ENCODE peak calls at places on chromosomes 16 and 17, in four cellular contexts. One of them, this sample, is unnamed.

GRCh38 chr16:54080524-54081008 is 206.0 kb downstream of the IRX3 start:
- DNase-seq in NCI-H1417: no peak
- DNase-seq in ELF-1: no peak
- DNase-seq in Calu3: no peak
- DNase-seq in this sample: no peak

GRCh38 chr17:57125406-57125805 is 40.4 kb downstream of the AKAP1 start:
- DNase-seq in NCI-H1417: no peak
- DNase-seq in ELF-1: no peak
- DNase-seq in Calu3: no peak
- DNase-seq in this sample: no peak

GRCh38 chr17:55005520-55005919 is 37.0 kb downstream of the STXBP4 start:
- DNase-seq in NCI-H1417: no peak
- DNase-seq in ELF-1: no peak
- DNase-seq in Calu3: no peak
- DNase-seq in this sample: no peak

GRCh38 chr16:67562918-67563707 is 787 bp downstream of the CTCF start:
- DNase-seq in NCI-H1417: peak
- DNase-seq in ELF-1: peak
- DNase-seq in Calu3: peak
- DNase-seq in this sample: no peak

GRCh38 chr17:44878627-44879221 is 20.5 kb downstream of the EFTUD2 start:
- DNase-seq in NCI-H1417: peak
- DNase-seq in ELF-1: no peak
- DNase-seq in Calu3: peak
- DNase-seq in this sample: peak

GRCh38 chr16:62014534-62014933 is 21.7 kb downstream of the CDH8 start:
- DNase-seq in NCI-H1417: peak
- DNase-seq in ELF-1: no peak
- DNase-seq in Calu3: no peak
- DNase-seq in this sample: no peak

GRCh38 chr17:50807014-50807413 is 28.4 kb upstream of the WFIKKN2 start:
- DNase-seq in NCI-H1417: no peak
- DNase-seq in ELF-1: no peak
- DNase-seq in Calu3: no peak
- DNase-seq in this sample: no peak

GRCh38 chr17:49985310-49985990 is 9.6 kb downstream of the DLX3 start:
- DNase-seq in NCI-H1417: no peak
- DNase-seq in ELF-1: peak
- DNase-seq in Calu3: no peak
- DNase-seq in this sample: no peak

GRCh38 chr16:78684040-78684611 is 584.7 kb downstream of the WWOX start:
- DNase-seq in NCI-H1417: no peak
- DNase-seq in ELF-1: peak
- DNase-seq in Calu3: no peak
- DNase-seq in this sample: no peak

GRCh38 chr17:16962804-16963203 is 9.1 kb downstream of the TNFRSF13B start:
- DNase-seq in NCI-H1417: no peak
- DNase-seq in ELF-1: peak
- DNase-seq in Calu3: peak
- DNase-seq in this sample: no peak

GRCh38 chr16:73058616-73059409 is 10.9 kb upstream of the ZFHX3 start:
- DNase-seq in NCI-H1417: peak
- DNase-seq in ELF-1: peak
- DNase-seq in Calu3: no peak
- DNase-seq in this sample: no peak

GRCh38 chr17:76014925-76015261 is 12.2 kb downstream of the EVPL start:
- DNase-seq in NCI-H1417: peak
- DNase-seq in ELF-1: peak
- DNase-seq in Calu3: no peak
- DNase-seq in this sample: no peak

GRCh38 chr17:70855401-70856054 is 686.2 kb downstream of the KCNJ2 start:
- DNase-seq in NCI-H1417: peak
- DNase-seq in ELF-1: peak
- DNase-seq in Calu3: no peak
- DNase-seq in this sample: no peak

GRCh38 chr16:67967183-67967955 is 1.1 kb downstream of the SLC12A4 start:
- DNase-seq in NCI-H1417: no peak
- DNase-seq in ELF-1: no peak
- DNase-seq in Calu3: peak
- DNase-seq in this sample: no peak

GRCh38 chr16:892536-893255 is 78.1 kb downstream of the LMF1 start:
- DNase-seq in NCI-H1417: no peak
- DNase-seq in ELF-1: no peak
- DNase-seq in Calu3: no peak
- DNase-seq in this sample: no peak

GRCh38 chr17:50114849-50115357 is 15.1 kb downstream of the SAMD14 start:
- DNase-seq in NCI-H1417: peak
- DNase-seq in ELF-1: peak
- DNase-seq in Calu3: peak
- DNase-seq in this sample: no peak

GRCh38 chr17:77400445-77400870 is 259.7 kb downstream of the SEC14L1 start:
- DNase-seq in NCI-H1417: no peak
- DNase-seq in ELF-1: peak
- DNase-seq in Calu3: no peak
- DNase-seq in this sample: no peak

GRCh38 chr17:17745476-17746455 is 64.5 kb downstream of the RAI1 start:
- DNase-seq in NCI-H1417: no peak
- DNase-seq in ELF-1: no peak
- DNase-seq in Calu3: no peak
- DNase-seq in this sample: peak

GRCh38 chr16:359067-359763 is 6.7 kb upstream of the AXIN1 start:
- DNase-seq in NCI-H1417: no peak
- DNase-seq in ELF-1: no peak
- DNase-seq in Calu3: no peak
- DNase-seq in this sample: no peak

GRCh38 chr16:66070140-66070887 is 296.2 kb upstream of the CDH5 start:
- DNase-seq in NCI-H1417: no peak
- DNase-seq in ELF-1: no peak
- DNase-seq in Calu3: no peak
- DNase-seq in this sample: no peak

GRCh38 chr17:72518810-72519597 is 398.2 kb downstream of the SOX9 start:
- DNase-seq in NCI-H1417: peak
- DNase-seq in ELF-1: no peak
- DNase-seq in Calu3: peak
- DNase-seq in this sample: no peak

GRCh38 chr17:39652635-39653315 is 12.4 kb upstream of the TCAP start:
- DNase-seq in NCI-H1417: no peak
- DNase-seq in ELF-1: peak
- DNase-seq in Calu3: no peak
- DNase-seq in this sample: no peak

GRCh38 chr17:74527756-74528155 is 3.5 kb downstream of the CD300LB start:
- DNase-seq in NCI-H1417: no peak
- DNase-seq in ELF-1: no peak
- DNase-seq in Calu3: no peak
- DNase-seq in this sample: no peak

GRCh38 chr16:4323845-4324478 is 8.1 kb downstream of the GLIS2 start:
- DNase-seq in NCI-H1417: no peak
- DNase-seq in ELF-1: peak
- DNase-seq in Calu3: peak
- DNase-seq in this sample: no peak

GRCh38 chr17:81291662-81292061 is 3.4 kb downstream of the SLC38A10 start:
- DNase-seq in NCI-H1417: peak
- DNase-seq in ELF-1: peak
- DNase-seq in Calu3: peak
- DNase-seq in this sample: no peak